ENCODE peak calls at places on chromosomes 16 and 17, in ten cellular contexts. One of them, this sample, is unnamed.

GRCh38 chr17:47802341-47803022 is 19.1 kb downstream of the OSBPL7 start:
- DNase-seq in dorsolateral prefrontal cortex: peak; percentile 51
- DNase-seq in WERI-Rb-1: peak; percentile 94
- DNase-seq in A549: peak; percentile 92
- DNase-seq in upper lobe of left lung: no peak
- DNase-seq in Peyer's patch: peak; percentile 67
- DNase-seq in AG10803: peak; percentile 22
- DNase-seq in lung: no peak
- DNase-seq in RWPE1: peak; percentile 74
- DNase-seq in mesothelial cell of epicardium: no peak
- DNase-seq in this sample: peak; percentile 71

GRCh38 chr17:1006054-1006453 is 9.1 kb downstream of the TIMM22 start:
- DNase-seq in mesothelial cell of epicardium: no peak
- DNase-seq in A549: no peak
- DNase-seq in WERI-Rb-1: no peak
- DNase-seq in upper lobe of left lung: peak; percentile 62
- DNase-seq in RWPE1: no peak
- DNase-seq in AG10803: no peak
- DNase-seq in dorsolateral prefrontal cortex: no peak
- DNase-seq in Peyer's patch: no peak
- DNase-seq in lung: no peak
- DNase-seq in this sample: no peak

GRCh38 chr17:61583242-61583641 is 7.8 kb downstream of the NACA2 start:
- DNase-seq in RWPE1: peak; percentile 57
- DNase-seq in upper lobe of left lung: no peak
- DNase-seq in WERI-Rb-1: no peak
- DNase-seq in mesothelial cell of epicardium: no peak
- DNase-seq in Peyer's patch: no peak
- DNase-seq in AG10803: peak; percentile 77
- DNase-seq in lung: no peak
- DNase-seq in dorsolateral prefrontal cortex: no peak
- DNase-seq in A549: peak; percentile 73
- DNase-seq in this sample: no peak

GRCh38 chr16:70267516-70267915 is 15.8 kb upstream of the EXOSC6 start:
- DNase-seq in A549: peak; percentile 66
- DNase-seq in AG10803: peak; percentile 43
- DNase-seq in mesothelial cell of epicardium: no peak
- DNase-seq in dorsolateral prefrontal cortex: no peak
- DNase-seq in Peyer's patch: peak; percentile 63
- DNase-seq in WERI-Rb-1: peak; percentile 50
- DNase-seq in RWPE1: no peak
- DNase-seq in upper lobe of left lung: no peak
- DNase-seq in lung: no peak
- DNase-seq in this sample: no peak

GRCh38 chr17:60415146-60415545 is 7.1 kb upstream of the CHCT1 start:
- DNase-seq in Peyer's patch: no peak
- DNase-seq in lung: no peak
- DNase-seq in mesothelial cell of epicardium: no peak
- DNase-seq in A549: no peak
- DNase-seq in dorsolateral prefrontal cortex: no peak
- DNase-seq in RWPE1: no peak
- DNase-seq in WERI-Rb-1: no peak
- DNase-seq in upper lobe of left lung: no peak
- DNase-seq in AG10803: no peak
- DNase-seq in this sample: no peak

GRCh38 chr17:80877095-80877828 is 114.4 kb upstream of the CHMP6 start:
- DNase-seq in lung: no peak
- DNase-seq in mesothelial cell of epicardium: no peak
- DNase-seq in Peyer's patch: peak; percentile 39
- DNase-seq in WERI-Rb-1: no peak
- DNase-seq in upper lobe of left lung: no peak
- DNase-seq in RWPE1: no peak
- DNase-seq in dorsolateral prefrontal cortex: peak; percentile 36
- DNase-seq in AG10803: no peak
- DNase-seq in A549: no peak
- DNase-seq in this sample: peak; percentile 92

GRCh38 chr16:78386925-78387324 is 287.5 kb downstream of the WWOX start:
- DNase-seq in Peyer's patch: no peak
- DNase-seq in WERI-Rb-1: no peak
- DNase-seq in lung: no peak
- DNase-seq in dorsolateral prefrontal cortex: no peak
- DNase-seq in A549: no peak
- DNase-seq in RWPE1: no peak
- DNase-seq in upper lobe of left lung: no peak
- DNase-seq in AG10803: no peak
- DNase-seq in mesothelial cell of epicardium: no peak
- DNase-seq in this sample: no peak

GRCh38 chr17:82461827-82462524 is 3.4 kb downstream of the NARF start:
- DNase-seq in A549: no peak
- DNase-seq in lung: no peak
- DNase-seq in AG10803: no peak
- DNase-seq in dorsolateral prefrontal cortex: no peak
- DNase-seq in mesothelial cell of epicardium: no peak
- DNase-seq in Peyer's patch: peak; percentile 48
- DNase-seq in upper lobe of left lung: no peak
- DNase-seq in RWPE1: no peak
- DNase-seq in WERI-Rb-1: no peak
- DNase-seq in this sample: no peak

GRCh38 chr17:79630821-79631639 is 20.2 kb upstream of the RBFOX3 start:
- DNase-seq in A549: no peak
- DNase-seq in WERI-Rb-1: peak; percentile 5
- DNase-seq in mesothelial cell of epicardium: peak; percentile 26
- DNase-seq in lung: no peak
- DNase-seq in dorsolateral prefrontal cortex: no peak
- DNase-seq in AG10803: no peak
- DNase-seq in RWPE1: no peak
- DNase-seq in Peyer's patch: peak; percentile 26
- DNase-seq in upper lobe of left lung: no peak
- DNase-seq in this sample: no peak

GRCh38 chr17:36978810-36979584 is 30.2 kb downstream of the AATF start:
- DNase-seq in lung: no peak
- DNase-seq in RWPE1: peak; percentile 29
- DNase-seq in Peyer's patch: no peak
- DNase-seq in WERI-Rb-1: no peak
- DNase-seq in dorsolateral prefrontal cortex: no peak
- DNase-seq in mesothelial cell of epicardium: no peak
- DNase-seq in AG10803: peak; percentile 33
- DNase-seq in A549: no peak
- DNase-seq in upper lobe of left lung: no peak
- DNase-seq in this sample: no peak

GRCh38 chr16:85253127-85253941 is 141.1 kb upstream of the CIBAR2 start:
- DNase-seq in RWPE1: peak; percentile 47
- DNase-seq in mesothelial cell of epicardium: peak; percentile 80
- DNase-seq in Peyer's patch: peak; percentile 79
- DNase-seq in dorsolateral prefrontal cortex: peak; percentile 73
- DNase-seq in lung: peak; percentile 52
- DNase-seq in WERI-Rb-1: peak; percentile 58
- DNase-seq in A549: peak; percentile 85
- DNase-seq in upper lobe of left lung: peak; percentile 92
- DNase-seq in AG10803: peak; percentile 37
- DNase-seq in this sample: peak; percentile 72

GRCh38 chr16:9627427-9627826 is 536.0 kb downstream of the HAPSTR1 start:
- DNase-seq in RWPE1: no peak
- DNase-seq in WERI-Rb-1: no peak
- DNase-seq in A549: no peak
- DNase-seq in AG10803: no peak
- DNase-seq in upper lobe of left lung: no peak
- DNase-seq in lung: no peak
- DNase-seq in dorsolateral prefrontal cortex: no peak
- DNase-seq in Peyer's patch: no peak
- DNase-seq in mesothelial cell of epicardium: no peak
- DNase-seq in this sample: no peak

GRCh38 chr16:29111421-29111820 is 126.6 kb downstream of the LAT start:
- DNase-seq in dorsolateral prefrontal cortex: no peak
- DNase-seq in A549: no peak
- DNase-seq in lung: no peak
- DNase-seq in upper lobe of left lung: no peak
- DNase-seq in AG10803: no peak
- DNase-seq in Peyer's patch: no peak
- DNase-seq in RWPE1: no peak
- DNase-seq in WERI-Rb-1: no peak
- DNase-seq in mesothelial cell of epicardium: no peak
- DNase-seq in this sample: no peak

GRCh38 chr17:39150104-39150634 is 1.3 kb downstream of the PLXDC1 start:
- DNase-seq in RWPE1: no peak
- DNase-seq in upper lobe of left lung: no peak
- DNase-seq in A549: no peak
- DNase-seq in WERI-Rb-1: no peak
- DNase-seq in dorsolateral prefrontal cortex: no peak
- DNase-seq in lung: no peak
- DNase-seq in Peyer's patch: no peak
- DNase-seq in AG10803: no peak
- DNase-seq in mesothelial cell of epicardium: no peak
- DNase-seq in this sample: no peak
- TF ChIP-seq CTCF in RWPE1: no peak
- TF ChIP-seq CTCF in upper lobe of left lung: no peak
- TF ChIP-seq CTCF in A549: no peak
- TF ChIP-seq CTCF in WERI-Rb-1: no peak
- TF ChIP-seq CTCF in dorsolateral prefrontal cortex: no peak
- TF ChIP-seq CTCF in lung: no peak
- TF ChIP-seq CTCF in Peyer's patch: no peak
- TF ChIP-seq CTCF in AG10803: no peak
- TF ChIP-seq CTCF in mesothelial cell of epicardium: no peak
- TF ChIP-seq CTCF in this sample: no peak

GRCh38 chr16:87950765-87951549 is at the start of gene BANP:
- DNase-seq in lung: peak; percentile 98
- DNase-seq in upper lobe of left lung: peak; percentile 99
- DNase-seq in WERI-Rb-1: peak; percentile 95
- DNase-seq in Peyer's patch: peak; percentile 96
- DNase-seq in dorsolateral prefrontal cortex: peak; percentile 99
- DNase-seq in RWPE1: peak; percentile 96
- DNase-seq in AG10803: peak; percentile 98
- DNase-seq in A549: peak; percentile 98
- DNase-seq in mesothelial cell of epicardium: peak; percentile 96
- DNase-seq in this sample: peak; percentile 99
- TF ChIP-seq CTCF in lung: peak; percentile 4
- TF ChIP-seq CTCF in upper lobe of left lung: peak; percentile 70
- TF ChIP-seq CTCF in WERI-Rb-1: peak; percentile 56
- TF ChIP-seq CTCF in Peyer's patch: peak; percentile 68
- TF ChIP-seq CTCF in dorsolateral prefrontal cortex: peak; percentile 31
- TF ChIP-seq CTCF in RWPE1: peak; percentile 51
- TF ChIP-seq CTCF in AG10803: no peak
- TF ChIP-seq CTCF in A549: peak; percentile 14
- TF ChIP-seq CTCF in mesothelial cell of epicardium: peak; percentile 32
- TF ChIP-seq CTCF in this sample: peak; percentile 73

DNA sequence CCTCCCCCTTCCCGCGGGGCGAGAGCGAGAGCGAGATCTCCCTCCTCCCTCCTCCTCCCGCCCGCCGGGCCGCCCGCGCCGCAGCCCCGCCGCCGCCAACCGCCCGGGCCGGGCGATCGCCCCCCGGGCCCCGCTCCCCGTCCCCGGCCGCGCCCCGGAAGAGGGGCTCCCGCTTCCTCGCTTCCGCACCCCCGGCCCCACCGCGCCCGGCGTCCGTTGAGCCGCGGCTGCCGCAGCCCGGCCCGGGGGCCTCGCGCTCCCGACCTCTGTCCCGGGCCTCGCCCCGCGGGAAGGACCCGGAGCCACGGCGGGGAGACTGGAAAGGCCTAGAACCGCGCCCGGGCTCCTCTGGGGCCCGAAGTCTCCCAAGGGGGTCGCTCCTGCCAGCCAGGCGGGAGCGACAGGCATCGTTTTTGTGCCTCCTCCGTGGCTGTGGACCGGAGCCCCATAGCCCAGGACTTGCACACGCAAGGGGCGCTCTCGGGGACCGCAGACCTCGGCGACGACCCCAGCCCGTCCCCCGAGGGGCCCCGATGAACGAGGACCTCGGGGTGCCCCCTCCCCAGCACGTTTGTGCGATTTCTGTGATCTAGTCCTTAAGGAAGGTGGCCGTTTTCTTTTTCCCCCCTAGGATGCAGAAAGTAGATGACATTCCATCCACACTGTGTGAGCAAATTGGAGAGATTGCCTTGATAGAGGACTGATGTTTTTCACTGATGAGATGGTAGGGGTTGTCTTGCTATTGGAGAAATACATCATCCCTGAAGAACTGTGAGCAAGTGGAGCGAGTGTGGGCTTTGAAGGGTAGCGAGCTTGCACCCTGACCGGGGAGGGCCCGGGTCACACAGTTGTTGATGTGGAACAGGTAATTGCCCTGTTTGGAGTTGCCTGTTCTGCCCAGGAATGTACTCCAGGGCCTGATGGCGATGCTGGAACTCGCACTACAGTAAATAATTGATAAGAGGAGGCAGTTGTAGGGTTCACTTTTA is 610 bp downstream of the BANP start:
- DNase-seq in RWPE1: peak; percentile 19
- DNase-seq in dorsolateral prefrontal cortex: no peak
- DNase-seq in upper lobe of left lung: no peak
- DNase-seq in Peyer's patch: no peak
- DNase-seq in A549: no peak
- DNase-seq in WERI-Rb-1: no peak
- DNase-seq in AG10803: peak; percentile 17
- DNase-seq in lung: no peak
- DNase-seq in mesothelial cell of epicardium: no peak
- DNase-seq in this sample: peak; percentile 35
- TF ChIP-seq CTCF in RWPE1: peak; percentile 20
- TF ChIP-seq CTCF in dorsolateral prefrontal cortex: no peak
- TF ChIP-seq CTCF in upper lobe of left lung: no peak
- TF ChIP-seq CTCF in Peyer's patch: no peak
- TF ChIP-seq CTCF in A549: no peak
- TF ChIP-seq CTCF in WERI-Rb-1: peak; percentile 5
- TF ChIP-seq CTCF in AG10803: peak; percentile 25
- TF ChIP-seq CTCF in lung: no peak
- TF ChIP-seq CTCF in mesothelial cell of epicardium: no peak
- TF ChIP-seq CTCF in this sample: no peak

GRCh38 chr16:2966043-2966802 is 2.1 kb downstream of the KREMEN2 start:
- DNase-seq in A549: no peak
- DNase-seq in lung: no peak
- DNase-seq in upper lobe of left lung: peak; percentile 54
- DNase-seq in WERI-Rb-1: peak; percentile 7
- DNase-seq in mesothelial cell of epicardium: no peak
- DNase-seq in AG10803: no peak
- DNase-seq in RWPE1: no peak
- DNase-seq in dorsolateral prefrontal cortex: peak; percentile 41
- DNase-seq in Peyer's patch: no peak
- DNase-seq in this sample: no peak

GRCh38 chr16:2963074-2963610 is 933 bp upstream of the KREMEN2 start:
- DNase-seq in lung: no peak
- DNase-seq in Peyer's patch: no peak
- DNase-seq in WERI-Rb-1: peak; percentile 53
- DNase-seq in upper lobe of left lung: peak; percentile 74
- DNase-seq in dorsolateral prefrontal cortex: peak; percentile 42
- DNase-seq in AG10803: no peak
- DNase-seq in A549: no peak
- DNase-seq in RWPE1: no peak
- DNase-seq in mesothelial cell of epicardium: peak; percentile 62
- DNase-seq in this sample: no peak

GRCh38 chr16:2962334-2963073 is 1.6 kb upstream of the KREMEN2 start:
- DNase-seq in RWPE1: no peak
- DNase-seq in dorsolateral prefrontal cortex: no peak
- DNase-seq in AG10803: no peak
- DNase-seq in mesothelial cell of epicardium: no peak
- DNase-seq in A549: no peak
- DNase-seq in lung: no peak
- DNase-seq in upper lobe of left lung: peak; percentile 50
- DNase-seq in WERI-Rb-1: no peak
- DNase-seq in Peyer's patch: no peak
- DNase-seq in this sample: no peak

GRCh38 chr16:2963611-2964415 is at the start of gene KREMEN2:
- DNase-seq in Peyer's patch: no peak
- DNase-seq in AG10803: no peak
- DNase-seq in WERI-Rb-1: peak; percentile 96
- DNase-seq in lung: no peak
- DNase-seq in mesothelial cell of epicardium: peak; percentile 74
- DNase-seq in RWPE1: peak; percentile 91
- DNase-seq in dorsolateral prefrontal cortex: peak; percentile 47
- DNase-seq in upper lobe of left lung: peak; percentile 85
- DNase-seq in A549: peak; percentile 82
- DNase-seq in this sample: peak; percentile 59

GRCh38 chr16:2964416-2965223 is 545 bp downstream of the KREMEN2 start:
- DNase-seq in upper lobe of left lung: peak; percentile 89
- DNase-seq in dorsolateral prefrontal cortex: peak; percentile 42
- DNase-seq in AG10803: no peak
- DNase-seq in lung: no peak
- DNase-seq in RWPE1: peak; percentile 93
- DNase-seq in Peyer's patch: peak; percentile 79
- DNase-seq in WERI-Rb-1: peak; percentile 97
- DNase-seq in mesothelial cell of epicardium: peak; percentile 87
- DNase-seq in A549: peak; percentile 88
- DNase-seq in this sample: peak; percentile 82
- TF ChIP-seq CTCF in upper lobe of left lung: no peak
- TF ChIP-seq CTCF in dorsolateral prefrontal cortex: no peak
- TF ChIP-seq CTCF in AG10803: no peak
- TF ChIP-seq CTCF in lung: no peak
- TF ChIP-seq CTCF in RWPE1: no peak
- TF ChIP-seq CTCF in Peyer's patch: no peak
- TF ChIP-seq CTCF in WERI-Rb-1: no peak
- TF ChIP-seq CTCF in mesothelial cell of epicardium: no peak
- TF ChIP-seq CTCF in A549: peak; percentile 21
- TF ChIP-seq CTCF in this sample: no peak